ENCODE peak calls at places on chromosome 7, in nine cellular contexts. O is Ammon's horn, J is amniotic epithelial cell, T is LoVo, E is adipocyte, Y is aorta, Q is NCI-H460, K is MM.1S, P is midbrain. R is an unnamed sample.

GRCh38 chr7:34298492-34298891 is 359.5 kb upstream of the NPSR1 start:
- DNase-seq in Y (no peak), Q (no peak), E (no peak), P (no peak), O (no peak), J (peak; percentile 84), T (no peak), K (no peak), R (no peak)

GRCh38 chr7:41918597-41918996 is 215.7 kb upstream of the INHBA start:
- DNase-seq in P (no peak), E (peak; percentile 44), Q (no peak), J (peak; percentile 89), Y (no peak), O (no peak), K (no peak), T (no peak), R (peak; percentile 83)

GRCh38 chr7:135282621-135283295 is 49.1 kb downstream of the STRA8 start:
- DNase-seq in T (no peak), Y (no peak), K (no peak), J (peak; percentile 20), E (no peak), Q (no peak), P (no peak), O (no peak), R (no peak)

GRCh38 chr7:81534446-81534845 is 235.4 kb downstream of the HGF start:
- DNase-seq in Q (no peak), J (peak; percentile 6), Y (no peak), O (no peak), K (no peak), E (no peak), P (no peak), T (no peak), R (no peak)

GRCh38 chr7:66627876-66628360 is 763 bp upstream of the KCTD7 start:
- DNase-seq in E (no peak), J (peak; percentile 63), K (no peak), Y (no peak), P (no peak), T (no peak), Q (no peak), O (no peak), R (no peak)

GRCh38 chr7:149093228-149093627 is 2.7 kb upstream of the ZNF786 start:
- DNase-seq in O (no peak), J (peak; percentile 84), K (no peak), E (no peak), Q (no peak), Y (no peak), P (no peak), T (no peak), R (no peak)

GRCh38 chr7:154906736-154907355 is 96.1 kb downstream of the PAXIP1 start:
- DNase-seq in E (no peak), J (no peak), T (no peak), Y (no peak), K (no peak), P (no peak), Q (no peak), O (no peak), R (no peak)

GRCh38 chr7:150949971-150950491 is 28.1 kb downstream of the KCNH2 start:
- DNase-seq in E (no peak), Q (no peak), T (no peak), Y (no peak), J (no peak), K (no peak), O (no peak), P (no peak), R (no peak)

GRCh38 chr7:141071260-141071854 is 2.5 kb upstream of the TMEM178B start:
- DNase-seq in Q (peak; percentile 67), E (peak; percentile 56), Y (no peak), T (peak; percentile 37), P (peak; percentile 86), O (peak; percentile 82), J (no peak), K (peak; percentile 84), R (no peak)

GRCh38 chr7:112887-113286 is 79.5 kb upstream of the FAM20C start:
- DNase-seq in Q (no peak), O (no peak), P (no peak), T (no peak), Y (no peak), E (no peak), K (no peak), J (no peak), R (no peak)